ENCODE peak calls at places on chromosome 10, in four cellular contexts. F is activated T-helper 9 cell treated with anti-CD3 and anti-CD28 coated beads, Interleukin-2, amount 50 U/mL, for 16 hours; O is EL; S is fibroblast of pulmonary artery. M is an unnamed sample.

GRCh38 chr10:24814568-24815313 is 91.1 kb upstream of the ARHGAP21 start:
- DNase-seq in F (no peak), O (peak; percentile 67), S (peak; percentile 57), M (peak; percentile 53)

GRCh38 chr10:5538892-5539651 is 14.3 kb downstream of the CALML3 start:
- DNase-seq in F (no peak), O (no peak), S (no peak), M (no peak)

GRCh38 chr10:104333728-104334373 is 4.4 kb downstream of the ITPRIP start:
- DNase-seq in F (no peak), O (no peak), S (no peak), M (no peak)

GRCh38 chr10:59433720-59434428 is 71.5 kb upstream of the FAM13C start:
- DNase-seq in F (no peak), O (no peak), S (peak; percentile 17), M (no peak)

GRCh38 chr10:35372329-35372728 is 36.0 kb downstream of the CCNY start:
- DNase-seq in F (no peak), O (peak; percentile 71), S (peak; percentile 81), M (peak; percentile 57)

GRCh38 chr10:102802920-102803534 is 34.2 kb downstream of the CYP17A1 start:
- DNase-seq in F (no peak), O (peak; percentile 94), S (peak; percentile 97), M (peak; percentile 99)

GRCh38 chr10:1074748-1075358 is 18.7 kb downstream of the WDR37 start:
- DNase-seq in F (no peak), O (no peak), S (peak; percentile 41), M (no peak)

GRCh38 chr10:121803611-121804010 is 124.2 kb downstream of the ATE1 start:
- DNase-seq in F (no peak), O (no peak), S (no peak), M (no peak)

GRCh38 chr10:84783386-84783785 is 455.0 kb downstream of the CCSER2 start:
- DNase-seq in F (no peak), O (peak; percentile 7), S (peak; percentile 12), M (peak; percentile 24)

GRCh38 chr10:77455538-77455937 is 182.1 kb downstream of the KCNMA1 start:
- DNase-seq in F (no peak), O (peak; percentile 54), S (no peak), M (peak; percentile 19)

GRCh38 chr10:74683621-74684114 is 142.7 kb upstream of the KAT6B start:
- DNase-seq in F (no peak), O (no peak), S (no peak), M (peak; percentile 8)

M was measured in iris pigment epithelial cell.